ENCODE peak calls at places on chromosomes 13 and 19, in six cellular contexts. Z is heart right ventricle, Y is AG09319, R is fibroblast of the conjunctiva, P is ecto neural progenitor cell, W is AG04450. S is an unnamed sample.

GRCh38 chr19:38543807-38544568 is 73.8 kb downstream of the MAP4K1 start:
- DNase-seq in Z (peak), Y (peak), R (peak), P (no peak), W (peak), S (peak)

GRCh38 chr13:34748078-34748477 is 194.0 kb upstream of the NBEA start:
- DNase-seq in Z (peak), Y (no peak), R (no peak), P (no peak), W (no peak), S (no peak)

GRCh38 chr13:98802999-98803666 is 50.7 kb upstream of the SLC15A1 start:
- DNase-seq in Z (no peak), Y (no peak), R (no peak), P (no peak), W (no peak), S (no peak)

GRCh38 chr13:92826197-92826596 is 400.4 kb upstream of the GPC6 start:
- DNase-seq in Z (no peak), Y (no peak), R (no peak), P (no peak), W (no peak), S (no peak)

GRCh38 chr13:74135306-74136088 is 1.3 kb upstream of the KLF12 start:
- DNase-seq in Z (peak), Y (peak), R (peak), P (peak), W (no peak), S (peak)

GRCh38 chr19:48878219-48879024 is 6.2 kb downstream of the PPP1R15A start:
- DNase-seq in Z (peak), Y (no peak), R (no peak), P (no peak), W (no peak), S (peak)

GRCh38 chr19:50548191-50549058 is 19.8 kb downstream of the LRRC4B start:
- DNase-seq in Z (no peak), Y (no peak), R (no peak), P (no peak), W (no peak), S (no peak)

GRCh38 chr19:28990522-28990921 is 222.4 kb downstream of the UQCRFS1 start:
- DNase-seq in Z (no peak), Y (no peak), R (no peak), P (no peak), W (no peak), S (no peak)

GRCh38 chr13:86567119-86567518 is 767.9 kb upstream of the SLITRK6 start:
- DNase-seq in Z (no peak), Y (no peak), R (no peak), P (no peak), W (no peak), S (no peak)

GRCh38 chr19:48656840-48657474 is 11.0 kb upstream of the CA11 start:
- DNase-seq in Z (no peak), Y (no peak), R (peak), P (no peak), W (peak), S (no peak)

GRCh38 chr13:35720690-35721554 is 244.4 kb upstream of the MAB21L1 start:
- DNase-seq in Z (peak), Y (no peak), R (no peak), P (peak), W (no peak), S (peak)

GRCh38 chr13:44899967-44900366 is 89.3 kb downstream of the NUFIP1 start:
- DNase-seq in Z (no peak), Y (no peak), R (no peak), P (no peak), W (no peak), S (no peak)

GRCh38 chr13:25922373-25922772 is 129.4 kb downstream of the SHISA2 start:
- DNase-seq in Z (no peak), Y (no peak), R (no peak), P (no peak), W (no peak), S (no peak)

GRCh38 chr13:84609716-84610115 is 727.4 kb upstream of the SLITRK1 start:
- DNase-seq in Z (no peak), Y (no peak), R (peak), P (no peak), W (peak), S (no peak)

GRCh38 chr19:23996549-23996948 is 81.9 kb downstream of the ZNF726 start:
- DNase-seq in Z (no peak), Y (no peak), R (no peak), P (no peak), W (no peak), S (peak)

GRCh38 chr19:13118424-13119193 is 545 bp downstream of the NACC1 start:
- DNase-seq in Z (no peak), Y (no peak), R (no peak), P (peak), W (no peak), S (peak)

S was measured in A549.